ENCODE peak calls at places on chromosomes 4 and X, in five cellular contexts. K is SK-N-MC, E is transverse colon, M is suprapubic skin, I is GM12891. B is an unnamed sample.

GRCh38 chr4:82429728-82430192 is 502 bp downstream of the HNRNPDL start:
- DNase-seq in K (no peak), E (no peak), I (no peak), M (no peak), B (peak)

GRCh38 chr4:162163892-162164759 is at the start of gene FSTL5:
- DNase-seq in E (peak), I (peak), K (no peak), M (no peak), B (peak)

GRCh38 chr4:163895369-163896005 is 401.0 kb downstream of the TMA16 start:
- DNase-seq in I (no peak), E (no peak), M (no peak), K (no peak), B (no peak)

GRCh38 chrX:75181721-75182120 is 25.6 kb upstream of the ABCB7 start:
- DNase-seq in I (no peak), E (no peak), K (no peak), M (no peak), B (no peak)

GRCh38 chr4:105991726-105992125 is 96.5 kb downstream of the NPNT start:
- DNase-seq in I (no peak), K (no peak), E (no peak), M (no peak), B (no peak)

GRCh38 chr4:89838005-89838404 is 1.0 kb upstream of the SNCA start:
- DNase-seq in I (no peak), M (no peak), K (no peak), E (no peak), B (no peak)

GRCh38 chr4:81786770-81787169 is 315.1 kb upstream of the RASGEF1B start:
- DNase-seq in E (no peak), K (no peak), I (no peak), M (no peak), B (no peak)

GRCh38 chr4:7956306-7957112 is 16.8 kb upstream of the AFAP1 start:
- DNase-seq in K (no peak), E (no peak), I (no peak), M (no peak), B (no peak)

GRCh38 chrX:17596051-17596450 is 141.2 kb upstream of the SCML1 start:
- DNase-seq in M (no peak), K (no peak), E (no peak), I (no peak), B (no peak)

GRCh38 chr4:106201373-106201772 is 114.6 kb downstream of the TBCK start:
- DNase-seq in I (no peak), E (no peak), M (no peak), K (no peak), B (no peak)

GRCh38 chr4:81675785-81676427 is 204.2 kb upstream of the RASGEF1B start:
- DNase-seq in I (no peak), K (no peak), E (no peak), M (no peak), B (peak)

GRCh38 chr4:75494563-75494962 is 19.6 kb downstream of the RCHY1 start:
- DNase-seq in I (no peak), K (no peak), M (no peak), E (no peak), B (no peak)

GRCh38 chr4:185298728-185299394 is 89.5 kb downstream of the SNX25 start:
- DNase-seq in M (no peak), I (no peak), K (no peak), E (no peak), B (no peak)

GRCh38 chr4:4559596-4559995 is 17.7 kb upstream of the STX18 start:
- DNase-seq in M (no peak), E (no peak), I (no peak), K (no peak), B (no peak)

GRCh38 chr4:76802546-76803021 is 95.4 kb downstream of the SOWAHB start:
- DNase-seq in M (no peak), I (no peak), K (no peak), E (no peak), B (no peak)

GRCh38 chr4:100657187-100657586 is 139.4 kb upstream of the EMCN start:
- DNase-seq in K (no peak), E (no peak), M (no peak), I (no peak), B (no peak)

GRCh38 chr4:8786166-8786565 is 85.5 kb downstream of the HMX1 start:
- DNase-seq in M (no peak), K (no peak), I (no peak), E (no peak), B (no peak)

GRCh38 chr4:151604238-151604637 is 156.6 kb downstream of the GATB start:
- DNase-seq in K (peak), I (no peak), E (no peak), M (no peak), B (no peak)

GRCh38 chr4:159484861-159485260 is 382.0 kb downstream of the RAPGEF2 start:
- DNase-seq in I (no peak), K (peak), E (no peak), M (no peak), B (no peak)

GRCh38 chrX:153398275-153398960 is 2.7 kb downstream of the PNMA6E start:
- DNase-seq in E (no peak), K (no peak), M (no peak), I (no peak), B (peak)

GRCh38 chr4:31239886-31240285 is 519.7 kb downstream of the PCDH7 start:
- DNase-seq in M (no peak), E (no peak), I (no peak), K (no peak), B (no peak)

GRCh38 chr4:144687466-144687865 is 41.5 kb downstream of the HHIP start:
- DNase-seq in I (no peak), K (no peak), E (no peak), M (no peak), B (no peak)

GRCh38 chr4:53490965-53491622 is 100.2 kb downstream of the LNX1 start:
- DNase-seq in K (no peak), I (no peak), M (no peak), E (peak), B (no peak)

GRCh38 chr4:2093265-2093664 is 34.1 kb downstream of the NAT8L start:
- DNase-seq in I (no peak), K (no peak), E (no peak), M (no peak), B (no peak)

GRCh38 chr4:149793459-149793858 is 22.2 kb downstream of the IQCM start:
- DNase-seq in M (no peak), I (no peak), E (no peak), K (no peak), B (no peak)

GRCh38 chr4:98771959-98772619 is 113.7 kb upstream of the TSPAN5 start:
- DNase-seq in E (peak), M (no peak), K (no peak), I (no peak), B (no peak)

GRCh38 chr4:137531951-137532868 is at the start of gene PCDH18:
- DNase-seq in E (peak), K (peak), M (peak), I (no peak), B (peak)

GRCh38 chr4:56134272-56134671 is 185.5 kb downstream of the CEP135 start:
- DNase-seq in E (peak), M (no peak), I (no peak), K (no peak), B (no peak)
- TF ChIP-seq POLR2AphosphoS5 in E (no peak), M (no peak), I (no peak), K (no peak), B (no peak)

GRCh38 chrX:9635805-9636204 is 129.8 kb downstream of the GPR143 start:
- DNase-seq in K (no peak), M (no peak), E (no peak), I (no peak), B (peak)
- TF ChIP-seq POLR2AphosphoS5 in K (no peak), M (no peak), E (peak), I (no peak), B (peak)

DNA sequence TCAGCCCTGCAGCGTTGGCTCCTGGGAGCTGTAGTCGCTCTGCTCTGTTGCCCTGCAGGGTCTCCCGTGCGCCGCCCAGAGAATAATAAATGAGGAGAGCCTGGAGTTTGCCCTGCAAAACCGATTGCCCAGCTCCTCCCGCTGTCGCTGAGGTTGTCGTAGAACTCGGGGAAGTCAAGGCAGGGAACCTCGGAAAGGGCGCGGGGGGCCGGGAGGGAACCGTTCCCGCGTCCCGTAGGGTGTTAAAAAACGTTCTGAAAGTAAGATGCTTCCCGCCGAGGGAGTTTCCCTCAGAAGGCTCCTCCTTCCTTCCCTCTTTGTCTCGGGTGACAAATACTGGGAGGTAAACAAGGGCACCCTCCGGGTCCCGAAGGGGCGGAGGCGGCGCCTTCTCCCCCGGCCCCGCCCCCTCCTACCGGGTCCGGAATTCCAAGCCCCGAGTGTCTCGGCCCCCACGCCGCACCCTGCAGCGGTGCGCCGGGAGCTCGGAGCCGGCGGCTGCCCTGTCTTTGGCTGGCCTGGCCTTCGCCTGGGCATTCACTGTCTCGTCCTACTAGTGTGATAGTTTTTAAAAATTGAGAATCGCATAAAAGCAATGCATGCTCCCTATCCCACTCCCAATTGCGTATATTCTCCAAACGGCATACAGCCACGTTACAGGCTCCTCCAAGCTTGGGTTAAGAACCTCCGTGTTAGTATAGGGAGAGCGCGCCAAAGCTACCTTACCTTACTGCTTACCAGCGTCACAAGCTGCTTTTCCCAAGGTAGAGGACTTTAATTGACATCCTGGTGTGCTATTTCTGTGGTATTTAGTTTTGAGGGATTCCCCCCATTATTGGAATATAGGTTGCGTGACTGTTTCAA is 965 bp upstream of the HMGB2 start:
- DNase-seq in E (peak), M (peak), I (peak), K (peak), B (peak)
- TF ChIP-seq POLR2AphosphoS5 in E (peak), M (no peak), I (no peak), K (peak), B (peak)

DNA sequence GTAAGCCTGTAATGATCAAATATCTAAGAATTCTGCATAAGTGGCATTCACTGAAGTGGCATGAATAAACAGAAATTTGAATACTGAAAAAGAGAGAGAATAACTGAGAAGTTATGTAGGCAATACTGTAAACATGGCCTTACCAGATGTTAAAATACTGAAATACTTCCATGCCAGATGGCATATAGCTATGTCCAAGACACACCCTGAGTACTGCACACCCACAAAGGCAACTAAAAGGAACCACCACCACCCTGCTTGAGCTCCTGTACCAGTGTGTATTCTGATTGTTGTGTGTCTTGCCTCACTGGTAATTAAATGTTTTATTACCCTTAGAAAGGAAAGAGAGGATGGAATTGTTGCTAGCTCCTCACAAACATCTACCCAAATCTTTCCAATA is 192.1 kb downstream of the ADAMTS3 start:
- DNase-seq in M (no peak), E (no peak), K (no peak), I (no peak), B (no peak)
- TF ChIP-seq POLR2AphosphoS5 in M (no peak), E (no peak), K (no peak), I (no peak), B (no peak)

GRCh38 chrX:71487814-71488213 is 45.1 kb upstream of the OGT start:
- DNase-seq in E (no peak), M (no peak), I (no peak), K (no peak), B (no peak)

GRCh38 chrX:71489540-71489939 is 43.4 kb upstream of the OGT start:
- DNase-seq in I (no peak), M (no peak), E (no peak), K (no peak), B (no peak)

GRCh38 chrX:71492086-71493065 is 40.5 kb upstream of the OGT start:
- DNase-seq in E (peak), K (no peak), M (peak), I (no peak), B (peak)

GRCh38 chrX:71496476-71496875 is 36.4 kb upstream of the OGT start:
- DNase-seq in M (no peak), I (no peak), K (no peak), E (no peak), B (no peak)

DNA sequence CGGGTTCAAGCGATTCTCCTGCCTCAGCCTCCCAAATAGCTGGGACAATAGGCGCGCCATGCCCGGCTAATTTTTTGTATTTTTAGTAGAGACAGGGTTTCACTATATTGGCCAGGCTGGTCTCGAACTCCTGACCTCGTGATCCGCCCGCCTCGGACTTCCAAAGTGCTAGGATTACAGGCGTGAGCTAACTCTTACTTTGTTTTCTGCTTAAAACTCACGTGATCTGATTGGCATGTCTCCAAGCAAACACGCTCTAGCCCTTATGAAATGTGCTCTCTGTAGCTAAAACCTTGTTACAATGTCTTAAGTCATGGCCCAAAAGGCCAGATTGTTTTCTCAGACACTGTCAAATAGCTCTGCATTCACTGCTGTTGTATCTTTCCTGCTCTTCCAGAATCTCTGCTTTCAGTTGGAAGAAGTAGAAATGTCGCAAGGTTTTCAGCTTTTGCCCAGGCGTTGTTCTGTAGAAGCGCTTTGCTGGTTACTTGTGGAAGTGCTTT is 39.7 kb upstream of the OGT start:
- DNase-seq in K (no peak), E (peak), M (peak), I (no peak), B (peak)
- TF ChIP-seq POLR2AphosphoS5 in K (no peak), E (no peak), M (no peak), I (no peak), B (peak)

GRCh38 chr4:6278801-6279197 is 9.1 kb downstream of the WFS1 start:
- DNase-seq in I (peak), K (no peak), E (peak), M (no peak), B (no peak)
- TF ChIP-seq POLR2AphosphoS5 in I (no peak), K (no peak), E (no peak), M (no peak), B (peak)

GRCh38 chrX:136909706-136910564 is 29.4 kb upstream of the RBMX start:
- DNase-seq in E (peak), I (peak), M (peak), K (peak), B (peak)

GRCh38 chrX:136910565-136911040 is 30.1 kb upstream of the RBMX start:
- DNase-seq in I (no peak), E (no peak), M (no peak), K (no peak), B (no peak)

GRCh38 chrX:136906921-136907510 is 26.5 kb upstream of the RBMX start:
- DNase-seq in K (no peak), I (no peak), E (no peak), M (no peak), B (no peak)

GRCh38 chrX:136907626-136908025 is 27.1 kb upstream of the RBMX start:
- DNase-seq in M (no peak), I (no peak), E (no peak), K (no peak), B (no peak)

GRCh38 chrX:136909119-136909705 is 28.7 kb upstream of the RBMX start:
- DNase-seq in M (peak), E (peak), K (no peak), I (peak), B (peak)
- TF ChIP-seq POLR2AphosphoS5 in M (no peak), E (no peak), K (peak), I (no peak), B (peak)

DNA sequence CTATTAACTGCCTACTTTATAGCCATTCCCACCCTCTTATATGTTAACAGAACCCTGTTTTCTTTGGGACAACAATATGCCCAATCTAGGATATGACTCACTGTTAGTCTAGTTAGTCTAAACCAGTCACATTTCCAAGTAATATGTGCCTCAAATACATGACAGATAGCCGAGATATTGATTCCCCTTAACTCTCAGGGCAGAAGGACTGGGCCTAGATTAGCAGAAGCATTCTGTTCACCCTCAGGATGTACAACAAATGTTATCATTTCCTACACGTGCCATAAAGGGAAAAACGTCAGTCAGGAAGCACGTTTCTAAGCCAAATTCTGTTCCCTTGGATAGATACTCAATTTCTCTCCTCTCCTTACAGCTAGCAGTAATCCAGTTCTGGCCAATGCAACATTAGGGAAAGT is 114.1 kb downstream of the SLC10A7 start:
- DNase-seq in K (no peak), I (no peak), E (no peak), M (no peak), B (no peak)
- TF ChIP-seq POLR2AphosphoS5 in K (no peak), I (no peak), E (no peak), M (no peak), B (no peak)

GRCh38 chr4:188455353-188455752 is 316.1 kb downstream of the TRIML1 start:
- DNase-seq in M (no peak), E (no peak), I (no peak), K (no peak), B (no peak)
- TF ChIP-seq POLR2AphosphoS5 in M (no peak), E (no peak), I (no peak), K (peak), B (no peak)

DNA sequence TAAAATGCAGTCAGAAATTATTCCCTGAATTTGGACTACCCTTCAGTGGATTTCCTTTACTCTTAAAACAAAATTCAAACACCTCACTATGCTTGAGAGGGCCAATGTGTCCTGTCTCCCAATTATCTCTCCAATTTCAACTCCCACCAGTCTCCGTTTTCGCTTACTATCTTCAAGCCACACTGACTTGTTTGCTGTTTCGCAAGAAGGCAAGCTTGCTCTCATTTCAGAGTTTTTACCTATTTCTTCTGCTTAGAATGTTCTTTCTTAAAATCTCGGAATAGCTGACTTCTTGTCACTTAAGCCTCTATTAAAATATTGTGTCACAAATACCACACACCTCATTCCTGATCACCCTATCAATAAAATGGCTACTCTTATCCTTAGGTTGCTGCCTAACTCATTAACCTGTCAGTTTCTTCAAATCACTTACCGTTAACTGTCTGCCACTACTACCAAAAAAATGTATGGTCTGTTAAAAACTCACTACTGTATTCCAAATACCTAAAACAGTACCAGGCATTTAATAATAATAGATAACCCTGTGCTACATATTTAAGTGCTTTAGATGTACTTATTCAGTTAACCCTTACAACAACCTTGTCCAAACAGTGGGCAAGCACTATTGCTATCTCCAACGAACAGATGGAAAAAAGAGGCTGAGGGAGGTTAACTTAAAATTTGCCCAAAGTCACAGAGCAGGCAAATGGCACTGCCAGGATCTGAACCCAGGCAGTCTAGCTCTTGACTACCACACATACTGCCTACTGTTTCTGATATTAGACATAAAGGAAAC is 2.9 kb downstream of the UBA6 start:
- DNase-seq in E (no peak), K (no peak), M (no peak), I (no peak), B (no peak)
- TF ChIP-seq POLR2AphosphoS5 in E (no peak), K (no peak), M (no peak), I (no peak), B (no peak)

B was measured in sigmoid colon.